ENCODE peak calls at places on chromosomes 12 and 14, in eight cellular contexts. Y is stimulated activated CD4-positive, alpha-beta T cell treated with anti-CD3 and anti-CD28 coated beads, Interleukin-1b, Interleukin-23, amount 100 ng/mL, for 48 hours; S is effector memory CD4-positive, alpha-beta T cell; E is cardiac fibroblast; D is ELF-1; A is effector memory CD8-positive, alpha-beta T cell; G is endothelial cell; I is stomach. R is an unnamed sample.

GRCh38 chr14:72745546-72745945 is 148.4 kb downstream of the DPF3 start:
- DNase-seq in D (no peak), E (peak; percentile 96), I (no peak), S (no peak), G (no peak), A (no peak), Y (no peak), R (no peak)

GRCh38 chr12:2557589-2557988 is 237.2 kb upstream of the FKBP4 start:
- DNase-seq in S (no peak), A (no peak), D (peak; percentile 17), Y (no peak), I (no peak), E (no peak), G (no peak), R (no peak)

GRCh38 chr12:8081228-8081920 is 700 bp upstream of the NECAP1 start:
- DNase-seq in A (peak; percentile 7), G (no peak), I (no peak), E (no peak), Y (peak; percentile 29), D (no peak), S (peak; percentile 7), R (peak; percentile 11)

GRCh38 chr12:118344829-118345228 is 27.9 kb downstream of the TAOK3 start:
- DNase-seq in S (no peak), E (no peak), G (no peak), I (no peak), D (no peak), A (no peak), Y (no peak), R (no peak)

GRCh38 chr12:14408208-14408607 is 42.7 kb downstream of the ATF7IP start:
- DNase-seq in Y (no peak), I (no peak), D (no peak), A (no peak), S (no peak), G (no peak), E (peak; percentile 64), R (no peak)

GRCh38 chr12:64034901-64035576 is 187.1 kb downstream of the KICS2 start:
- DNase-seq in S (no peak), I (no peak), D (no peak), G (no peak), A (no peak), Y (no peak), E (no peak), R (no peak)

GRCh38 chr14:103028161-103028767 is 29.1 kb downstream of the CDC42BPB start:
- DNase-seq in I (no peak), S (no peak), A (no peak), Y (no peak), D (no peak), G (no peak), E (no peak), R (no peak)

GRCh38 chr12:51368640-51369517 is 22.3 kb downstream of the GALNT6 start:
- DNase-seq in E (peak; percentile 61), A (peak; percentile 88), I (peak; percentile 60), D (no peak), G (peak; percentile 31), Y (peak; percentile 92), S (peak; percentile 88), R (no peak)

R was measured in NCI-H2107.